ENCODE peak calls at places on chromosomes 16 and 17, in eight cellular contexts. S, Z, V, X, G, Y, M and U are unnamed samples.

GRCh38 chr17:12899604-12900003 is 110.3 kb downstream of the ARHGAP44 start:
- DNase-seq in S (no peak), Z (no peak), V (no peak), X (no peak), G (no peak), Y (no peak), M (no peak), U (no peak)

GRCh38 chr17:50050431-50051032 is 5.4 kb upstream of the ITGA3 start:
- DNase-seq in S (no peak), Z (no peak), V (no peak), X (no peak), G (no peak), Y (no peak), M (no peak), U (no peak)

GRCh38 chr16:55302635-55303034 is 21.4 kb upstream of the IRX6 start:
- DNase-seq in S (no peak), Z (no peak), V (no peak), X (no peak), G (no peak), Y (no peak), M (no peak), U (no peak)

GRCh38 chr17:41489531-41489930 is at the start of gene KRT36:
- DNase-seq in S (no peak), Z (no peak), V (no peak), X (no peak), G (peak; percentile 55), Y (no peak), M (no peak), U (no peak)

GRCh38 chr17:45296833-45297124 is 20.0 kb downstream of the MAP3K14 start:
- DNase-seq in S (no peak), Z (no peak), V (no peak), X (peak; percentile 73), G (no peak), Y (no peak), M (no peak), U (no peak)

GRCh38 chr16:27498020-27498419 is 51.7 kb downstream of the GTF3C1 start:
- DNase-seq in S (no peak), Z (no peak), V (no peak), X (no peak), G (no peak), Y (no peak), M (no peak), U (no peak)

GRCh38 chr17:17269926-17270773 is 10.9 kb downstream of the COPS3 start:
- DNase-seq in S (peak; percentile 60), Z (no peak), V (no peak), X (no peak), G (peak; percentile 47), Y (no peak), M (no peak), U (no peak)

GRCh38 chr17:9006175-9006767 is 15.0 kb upstream of the NTN1 start:
- DNase-seq in S (no peak), Z (no peak), V (no peak), X (no peak), G (no peak), Y (no peak), M (no peak), U (no peak)

GRCh38 chr16:68526782-68527145 is 12.3 kb upstream of the ZFP90 start:
- DNase-seq in S (no peak), Z (no peak), V (no peak), X (no peak), G (peak; percentile 61), Y (no peak), M (no peak), U (no peak)

GRCh38 chr16:4693956-4694663 is 748 bp downstream of the NUDT16L1 start:
- DNase-seq in S (peak; percentile 50), Z (no peak), V (peak; percentile 29), X (peak; percentile 56), G (peak; percentile 85), Y (peak; percentile 88), M (peak; percentile 30), U (peak; percentile 18)

GRCh38 chr16:25771216-25771615 is 79.5 kb downstream of the HS3ST4 start:
- DNase-seq in S (no peak), Z (no peak), V (no peak), X (no peak), G (no peak), Y (no peak), M (no peak), U (no peak)

GRCh38 chr17:59093702-59094231 is 12.9 kb downstream of the TRIM37 start:
- DNase-seq in S (no peak), Z (no peak), V (peak; percentile 92), X (peak; percentile 28), G (peak; percentile 84), Y (no peak), M (no peak), U (peak; percentile 99)

GRCh38 chr16:27639588-27640276 is 89.8 kb downstream of the KATNIP start:
- DNase-seq in S (peak; percentile 55), Z (no peak), V (peak; percentile 41), X (no peak), G (peak; percentile 25), Y (peak; percentile 77), M (no peak), U (peak; percentile 41)

GRCh38 chr16:17803625-17804410 is 333.1 kb upstream of the XYLT1 start:
- DNase-seq in S (no peak), Z (no peak), V (no peak), X (no peak), G (no peak), Y (no peak), M (no peak), U (peak; percentile 74)

GRCh38 chr17:63843387-63844292 is 1.2 kb upstream of the SMARCD2 start:
- DNase-seq in S (peak; percentile 49), Z (no peak), V (peak; percentile 19), X (peak; percentile 45), G (peak; percentile 82), Y (peak; percentile 62), M (no peak), U (peak; percentile 27)

GRCh38 chr17:4514779-4515178 is 16.1 kb downstream of the SPNS2 start:
- DNase-seq in S (no peak), Z (no peak), V (no peak), X (no peak), G (no peak), Y (no peak), M (no peak), U (no peak)

GRCh38 chr17:51427259-51428255 is 167.2 kb downstream of the UTP18 start:
- DNase-seq in S (peak; percentile 85), Z (peak; percentile 51), V (no peak), X (no peak), G (no peak), Y (peak; percentile 54), M (peak; percentile 37), U (no peak)

GRCh38 chr16:84183911-84184310 is 2.9 kb downstream of the TAF1C start:
- DNase-seq in S (no peak), Z (no peak), V (no peak), X (no peak), G (no peak), Y (no peak), M (no peak), U (no peak)